ENCODE peak calls at places on chromosomes 2 and 18, in six cellular contexts. U, V, I, Z, L and X are unnamed samples.

GRCh38 chr2:57497489-57498096 is 549.0 kb upstream of the VRK2 start:
- DNase-seq in V (peak), I (peak), L (no peak), Z (no peak), U (no peak), X (peak)

GRCh38 chr2:111200333-111200879 is 79.7 kb downstream of the BCL2L11 start:
- DNase-seq in Z (no peak), L (no peak), V (no peak), I (no peak), U (no peak), X (no peak)

GRCh38 chr18:2906522-2907458 is 60.0 kb downstream of the EMILIN2 start:
- DNase-seq in L (peak), U (peak), I (peak), Z (peak), V (no peak), X (no peak)

GRCh38 chr2:177783835-177784448 is 288.6 kb downstream of the PDE11A start:
- DNase-seq in U (no peak), Z (no peak), L (no peak), V (peak), I (no peak), X (peak)

GRCh38 chr2:233831011-233831721 is 23.2 kb downstream of the HJURP start:
- DNase-seq in V (no peak), Z (no peak), L (no peak), U (no peak), I (no peak), X (no peak)

GRCh38 chr18:36316246-36316645 is 18.7 kb downstream of the FHOD3 start:
- DNase-seq in Z (no peak), V (no peak), L (no peak), I (no peak), U (no peak), X (no peak)

GRCh38 chr18:76922107-76922506 is 99.8 kb downstream of the ZNF236 start:
- DNase-seq in U (peak), I (no peak), L (peak), V (peak), Z (no peak), X (peak)

GRCh38 chr2:46538393-46538792 is 59.0 kb downstream of the TMEM247 start:
- DNase-seq in V (peak), U (no peak), L (no peak), Z (no peak), I (peak), X (peak)

GRCh38 chr2:31140151-31140550 is 1.9 kb upstream of the GALNT14 start:
- DNase-seq in Z (no peak), I (no peak), L (no peak), U (no peak), V (peak), X (no peak)

GRCh38 chr2:128458438-128458837 is 139.8 kb upstream of the HS6ST1 start:
- DNase-seq in Z (no peak), I (no peak), V (no peak), L (no peak), U (no peak), X (no peak)

GRCh38 chr2:161418275-161418714 is 2.2 kb downstream of the TBR1 start:
- DNase-seq in U (no peak), V (no peak), L (no peak), I (no peak), Z (no peak), X (no peak)

GRCh38 chr18:10519999-10520935 is 5.6 kb upstream of the NAPG start:
- DNase-seq in I (peak), Z (peak), V (peak), U (peak), L (peak), X (peak)

GRCh38 chr2:181341855-181342594 is 115.2 kb upstream of the ITGA4 start:
- DNase-seq in V (no peak), U (no peak), L (no peak), Z (no peak), I (no peak), X (no peak)

GRCh38 chr2:33015421-33016142 is 68.8 kb downstream of the LTBP1 start:
- DNase-seq in U (no peak), Z (no peak), V (peak), I (no peak), L (no peak), X (peak)

GRCh38 chr2:26305575-26305974 is 40.4 kb upstream of the SELENOI start:
- DNase-seq in Z (no peak), V (no peak), I (no peak), L (no peak), U (no peak), X (no peak)

GRCh38 chr2:26691881-26692813 is at the start of gene KCNK3:
- DNase-seq in I (peak), V (peak), U (peak), Z (peak), L (no peak), X (no peak)

GRCh38 chr2:43083710-43084698 is 142.4 kb downstream of the ZFP36L2 start:
- DNase-seq in L (no peak), I (peak), U (peak), V (peak), Z (peak), X (peak)

GRCh38 chr2:77939801-77940200 is 417.6 kb upstream of the LRRTM4 start:
- DNase-seq in Z (no peak), U (no peak), V (no peak), L (no peak), I (no peak), X (no peak)

GRCh38 chr18:9619545-9619944 is 5.2 kb upstream of the PPP4R1 start:
- DNase-seq in L (no peak), U (no peak), I (no peak), V (peak), Z (no peak), X (peak)

GRCh38 chr18:41936471-41937134 is 18.4 kb upstream of the PIK3C3 start:
- DNase-seq in V (no peak), U (no peak), I (no peak), L (no peak), Z (no peak), X (no peak)

GRCh38 chr2:54685263-54685775 is 38.1 kb upstream of the EML6 start:
- DNase-seq in U (no peak), Z (no peak), I (no peak), L (no peak), V (no peak), X (no peak)

GRCh38 chr18:59067873-59068272 is 71.8 kb upstream of the SEC11C start:
- DNase-seq in L (no peak), V (no peak), Z (no peak), U (no peak), I (no peak), X (peak)
- TF ChIP-seq CTCF in L (peak), V (peak), Z (no peak), U (peak), I (peak), X (peak)

DNA sequence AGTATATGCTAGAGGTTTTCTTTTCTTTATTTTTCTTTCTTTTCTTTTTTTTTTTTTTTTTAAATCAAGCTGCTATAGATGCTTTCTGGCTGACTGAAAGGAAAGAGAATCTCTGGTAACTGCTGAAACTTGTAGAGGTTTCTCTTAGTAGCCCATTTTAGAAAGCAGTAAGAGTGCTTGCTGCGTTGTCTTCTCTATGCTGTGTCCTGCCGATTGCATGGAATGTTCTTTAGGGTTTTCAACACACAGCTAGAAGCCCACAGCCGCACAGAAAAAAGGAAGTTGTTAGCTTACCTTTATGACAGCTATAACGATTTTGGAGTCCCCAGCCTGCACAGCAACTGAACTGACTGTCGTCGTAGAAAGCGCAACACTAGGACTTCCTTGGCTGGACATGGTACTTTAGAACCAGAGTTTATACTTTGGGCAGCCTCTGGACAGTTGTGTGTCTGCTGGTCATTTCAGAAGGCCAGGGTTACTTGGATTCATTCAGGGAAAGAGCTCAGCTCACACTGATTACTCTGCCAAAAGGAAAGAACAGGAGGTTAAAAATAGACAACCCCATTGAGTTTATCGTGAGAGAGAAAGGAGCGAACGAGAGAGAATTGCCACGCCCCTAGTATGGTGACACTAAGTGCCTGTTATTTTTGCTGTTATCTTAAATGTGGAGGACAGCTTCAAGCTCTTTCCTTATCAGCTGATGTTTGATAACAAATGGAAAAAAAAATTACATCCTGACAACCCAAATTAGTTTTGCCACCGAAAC is at the start of gene CCDC141:
- DNase-seq in U (no peak), I (no peak), L (no peak), V (no peak), Z (no peak), X (peak)
- H3K4me3 ChIP-seq in U (peak), I (no peak), L (peak), V (no peak), Z (no peak), X (no peak)

GRCh38 chr2:197168705-197169104 is 141.9 kb downstream of the ANKRD44 start:
- DNase-seq in Z (peak), I (peak), L (peak), U (peak), V (peak), X (peak)
- TF ChIP-seq CTCF in Z (peak), I (peak), L (peak), U (peak), V (peak), X (peak)

GRCh38 chr2:98515571-98515927 is 70.9 kb downstream of the INPP4A start:
- DNase-seq in L (no peak), V (no peak), Z (no peak), I (no peak), U (no peak), X (no peak)

GRCh38 chr2:98514096-98514639 is 69.5 kb downstream of the INPP4A start:
- DNase-seq in V (no peak), U (no peak), Z (no peak), I (no peak), L (no peak), X (no peak)

GRCh38 chr2:98512699-98513098 is 68.0 kb downstream of the INPP4A start:
- DNase-seq in Z (no peak), U (no peak), V (no peak), L (no peak), I (no peak), X (no peak)

GRCh38 chr2:98517636-98518035 is 73.0 kb downstream of the INPP4A start:
- DNase-seq in U (no peak), I (no peak), V (peak), L (no peak), Z (no peak), X (no peak)

GRCh38 chr2:98514879-98515570 is 70.4 kb downstream of the INPP4A start:
- DNase-seq in L (no peak), Z (peak), U (no peak), I (no peak), V (peak), X (peak)
- H3K4me3 ChIP-seq in L (no peak), Z (no peak), U (no peak), I (no peak), V (no peak), X (no peak)

GRCh38 chr2:222318712-222319575 is 20.1 kb upstream of the PAX3 start:
- DNase-seq in I (no peak), L (no peak), Z (no peak), U (peak), V (no peak), X (no peak)
- TF ChIP-seq CTCF in I (peak), L (no peak), Z (peak), U (no peak), V (peak), X (peak)

GRCh38 chr2:69771461-69771860 is 29.5 kb downstream of the ANXA4 start:
- DNase-seq in L (no peak), I (no peak), Z (no peak), V (peak), U (no peak), X (peak)

GRCh38 chr2:69776886-69777777 is 35.2 kb downstream of the ANXA4 start:
- DNase-seq in L (no peak), V (no peak), Z (no peak), I (no peak), U (no peak), X (no peak)

GRCh38 chr2:69773201-69773600 is 31.3 kb downstream of the ANXA4 start:
- DNase-seq in L (no peak), I (no peak), V (peak), U (no peak), Z (no peak), X (peak)

GRCh38 chr2:69777778-69778089 is 35.8 kb downstream of the ANXA4 start:
- DNase-seq in Z (no peak), I (no peak), U (no peak), L (no peak), V (no peak), X (no peak)

DNA sequence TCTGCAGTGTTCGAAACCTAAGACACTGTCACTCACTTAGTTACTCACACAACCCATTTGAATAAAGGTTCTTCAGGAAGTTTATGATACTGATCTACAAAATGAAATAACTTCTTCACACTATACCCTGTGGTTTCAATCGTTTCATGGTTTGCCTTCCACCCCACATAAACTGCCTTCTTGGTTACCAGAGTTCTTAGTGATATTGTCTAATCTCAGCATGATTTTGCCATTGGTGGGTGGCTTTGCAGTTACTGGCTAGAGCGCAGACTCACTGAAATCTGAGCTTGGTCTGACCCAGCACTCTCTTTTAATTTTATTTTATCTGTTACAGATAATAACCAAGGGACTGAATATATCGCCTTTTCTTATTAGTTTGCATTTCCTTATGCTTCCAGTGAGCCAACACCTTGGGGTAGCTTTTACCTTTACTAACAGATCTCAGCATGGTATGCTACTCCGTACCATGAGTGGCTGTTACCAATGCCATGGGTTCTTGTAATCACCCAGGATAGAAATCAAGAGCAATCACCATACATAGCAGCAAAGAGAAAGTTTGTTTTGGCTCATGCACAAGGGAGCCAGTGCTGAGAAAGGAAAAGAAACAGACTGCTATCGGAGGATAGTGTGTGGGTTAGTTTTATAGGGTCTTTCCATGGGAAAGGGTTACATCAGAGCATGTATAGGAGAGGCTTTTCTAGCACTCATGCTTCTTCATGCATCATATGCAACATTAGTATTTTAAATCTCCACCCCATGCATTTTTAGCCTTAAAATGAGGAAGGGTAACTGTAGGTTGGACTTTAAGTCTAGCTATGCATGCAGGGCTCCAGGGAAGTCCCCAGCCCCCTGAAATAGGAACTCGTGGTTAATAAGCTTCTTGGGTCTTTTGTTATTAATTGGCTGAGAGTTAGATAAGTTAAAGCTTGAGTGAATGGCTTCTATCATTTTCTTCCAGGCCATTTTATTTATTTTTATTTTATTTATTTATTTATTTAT is 33.3 kb downstream of the ANXA4 start:
- DNase-seq in I (no peak), Z (no peak), V (no peak), L (no peak), U (no peak), X (peak)
- H3K4me3 ChIP-seq in I (no peak), Z (no peak), V (no peak), L (no peak), U (no peak), X (no peak)